ENCODE peak calls at places on chromosomes 16 and 17, in ten cellular contexts. V is kidney epithelial cell; I is thoracic aorta; B is effector memory CD4-positive, alpha-beta T cell; Y is A549; K is mesenchymal stem cell; X is esophagus squamous epithelium; D is fibroblast of pulmonary artery; Q is tibial nerve; R is upper lobe of right lung. Z is an unnamed sample.

GRCh38 chr17:57488856-57489255 is 232.5 kb downstream of the MSI2 start:
- DNase-seq in Q (no peak), K (no peak), I (no peak), X (no peak), R (no peak), D (no peak), V (no peak), Y (no peak), B (no peak), Z (no peak)

GRCh38 chr16:67283039-67283825 is 3.9 kb downstream of the PLEKHG4 start:
- DNase-seq in K (peak; percentile 48), V (no peak), R (no peak), Q (no peak), Y (no peak), I (no peak), D (peak; percentile 56), X (no peak), B (no peak), Z (no peak)

GRCh38 chr17:41909088-41909487 is 9.7 kb downstream of the ACLY start:
- DNase-seq in Q (no peak), D (no peak), R (no peak), X (no peak), Y (no peak), I (no peak), V (no peak), K (no peak), B (no peak), Z (no peak)

GRCh38 chr17:17952691-17953090 is 19.5 kb downstream of the TOM1L2 start:
- DNase-seq in Y (no peak), I (no peak), X (no peak), R (no peak), V (no peak), Q (no peak), B (no peak), D (no peak), K (no peak), Z (no peak)

GRCh38 chr16:77564791-77565390 is 130.1 kb upstream of the ADAMTS18 start:
- DNase-seq in B (no peak), V (no peak), X (no peak), I (no peak), K (peak; percentile 38), D (peak; percentile 49), R (no peak), Y (no peak), Q (no peak), Z (no peak)

GRCh38 chr17:46820592-46821450 is 2.3 kb upstream of the WNT3 start:
- DNase-seq in R (no peak), X (no peak), Y (no peak), D (no peak), V (no peak), B (no peak), I (no peak), K (no peak), Q (no peak), Z (no peak)

GRCh38 chr17:29615492-29616299 is 7.0 kb downstream of the CORO6 start:
- DNase-seq in D (peak; percentile 82), B (peak; percentile 85), K (peak; percentile 85), X (no peak), I (peak; percentile 43), Q (peak; percentile 87), R (peak; percentile 92), V (no peak), Y (peak; percentile 74), Z (peak; percentile 39)

GRCh38 chr17:14813649-14814048 is 451.5 kb downstream of the PMP22 start:
- DNase-seq in X (no peak), Y (no peak), B (no peak), Q (no peak), I (no peak), D (peak; percentile 18), V (no peak), K (no peak), R (peak; percentile 73), Z (peak; percentile 46)

GRCh38 chr16:47927330-47927729 is 228.5 kb downstream of the ABCC12 start:
- DNase-seq in V (no peak), I (no peak), Y (no peak), D (peak; percentile 1), X (no peak), K (peak; percentile 21), R (no peak), B (no peak), Q (no peak), Z (no peak)

GRCh38 chr17:81509048-81509686 is 3.4 kb downstream of the ACTG1 start:
- DNase-seq in B (no peak), Y (no peak), D (peak; percentile 47), I (no peak), V (no peak), R (no peak), Q (no peak), K (no peak), X (no peak), Z (no peak)

GRCh38 chr16:85386467-85387170 is 226.5 kb upstream of the GSE1 start:
- DNase-seq in I (no peak), B (no peak), V (no peak), Q (peak; percentile 6), D (no peak), X (no peak), R (no peak), K (no peak), Y (no peak), Z (peak; percentile 48)

GRCh38 chr17:72538443-72538842 is 417.6 kb downstream of the SOX9 start:
- DNase-seq in X (no peak), Q (no peak), I (no peak), V (no peak), R (no peak), D (no peak), B (no peak), Y (no peak), K (no peak), Z (no peak)

GRCh38 chr16:57604177-57604576 is 24.3 kb upstream of the ADGRG1 start:
- DNase-seq in X (no peak), D (no peak), Y (no peak), R (no peak), B (no peak), K (no peak), I (no peak), Q (no peak), V (no peak), Z (no peak)
- H3K4me3 ChIP-seq in X (no peak overlapping the region), D (no peak overlapping the region), Y (no peak overlapping the region), R (no peak overlapping the region), B (no peak overlapping the region), K (no peak overlapping the region), I (no peak overlapping the region), Q (no peak overlapping the region), V (no peak overlapping the region), Z (no peak overlapping the region)

GRCh38 chr17:75087558-75088453 is at the start of gene SLC16A5:
- DNase-seq in K (peak; percentile 93), B (peak; percentile 25), D (peak; percentile 84), X (peak; percentile 27), Y (peak; percentile 99), V (no peak), Q (peak; percentile 62), I (no peak), R (peak; percentile 98), Z (no peak)

GRCh38 chr17:75088902-75089417 is 1.2 kb downstream of the SLC16A5 start:
- DNase-seq in X (no peak), Y (peak; percentile 77), R (no peak), D (no peak), V (no peak), K (peak; percentile 68), B (no peak), Q (no peak), I (no peak), Z (no peak)

GRCh38 chr17:75087182-75087557 is 584 bp upstream of the SLC16A5 start:
- DNase-seq in D (no peak), X (no peak), B (no peak), V (no peak), K (no peak), Y (no peak), Q (no peak), I (no peak), R (no peak), Z (no peak)

GRCh38 chr17:75086496-75087181 is 1.1 kb upstream of the SLC16A5 start:
- DNase-seq in Q (no peak), K (no peak), D (no peak), B (no peak), V (no peak), I (no peak), R (no peak), Y (no peak), X (no peak), Z (no peak)

GRCh38 chr17:75088465-75088895 is 726 bp downstream of the SLC16A5 start:
- DNase-seq in Y (no peak), I (no peak), R (no peak), B (no peak), K (no peak), V (no peak), Q (no peak), D (no peak), X (no peak), Z (no peak)
- H3K4me3 ChIP-seq in Y (peak overlapping the region; percentile 67), I (peak overlapping the region; percentile 75), R (peak overlapping the region; percentile 69), B (peak overlapping the region; percentile 70), K (peak overlapping the region; percentile 66), V (peak overlapping the region; percentile 67), Q (peak overlapping the region; percentile 66), D (peak overlapping the region; percentile 58), X (peak overlapping the region; percentile 65), Z (no peak overlapping the region)

DNA sequence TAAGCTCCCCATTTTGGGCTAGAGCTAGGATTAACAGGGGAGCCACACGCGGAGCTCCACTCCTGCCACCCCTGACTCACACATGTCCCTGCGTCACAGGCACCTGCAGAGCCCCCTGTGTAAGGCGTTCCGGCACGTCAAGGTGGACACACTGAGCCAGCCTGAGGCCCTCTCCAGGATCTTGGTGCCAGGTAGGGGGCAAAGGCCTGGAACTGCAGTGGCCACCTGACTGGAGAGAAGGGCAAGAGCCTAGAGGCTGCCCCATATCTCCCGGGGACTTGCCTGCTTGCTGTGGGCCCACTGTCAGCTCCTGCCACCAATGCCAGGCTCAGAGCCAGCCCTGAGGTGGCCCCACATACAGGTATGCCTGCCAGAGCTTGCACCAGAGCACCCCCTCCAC is 33.7 kb downstream of the NECAB2 start:
- DNase-seq in D (no peak), B (no peak), X (no peak), I (no peak), V (no peak), R (no peak), K (no peak), Q (no peak), Y (no peak), Z (no peak)
- H3K4me3 ChIP-seq in D (no peak overlapping the region), B (no peak overlapping the region), X (no peak overlapping the region), I (no peak overlapping the region), V (no peak overlapping the region), R (no peak overlapping the region), K (no peak overlapping the region), Q (no peak overlapping the region), Y (no peak overlapping the region), Z (no peak overlapping the region)

DNA sequence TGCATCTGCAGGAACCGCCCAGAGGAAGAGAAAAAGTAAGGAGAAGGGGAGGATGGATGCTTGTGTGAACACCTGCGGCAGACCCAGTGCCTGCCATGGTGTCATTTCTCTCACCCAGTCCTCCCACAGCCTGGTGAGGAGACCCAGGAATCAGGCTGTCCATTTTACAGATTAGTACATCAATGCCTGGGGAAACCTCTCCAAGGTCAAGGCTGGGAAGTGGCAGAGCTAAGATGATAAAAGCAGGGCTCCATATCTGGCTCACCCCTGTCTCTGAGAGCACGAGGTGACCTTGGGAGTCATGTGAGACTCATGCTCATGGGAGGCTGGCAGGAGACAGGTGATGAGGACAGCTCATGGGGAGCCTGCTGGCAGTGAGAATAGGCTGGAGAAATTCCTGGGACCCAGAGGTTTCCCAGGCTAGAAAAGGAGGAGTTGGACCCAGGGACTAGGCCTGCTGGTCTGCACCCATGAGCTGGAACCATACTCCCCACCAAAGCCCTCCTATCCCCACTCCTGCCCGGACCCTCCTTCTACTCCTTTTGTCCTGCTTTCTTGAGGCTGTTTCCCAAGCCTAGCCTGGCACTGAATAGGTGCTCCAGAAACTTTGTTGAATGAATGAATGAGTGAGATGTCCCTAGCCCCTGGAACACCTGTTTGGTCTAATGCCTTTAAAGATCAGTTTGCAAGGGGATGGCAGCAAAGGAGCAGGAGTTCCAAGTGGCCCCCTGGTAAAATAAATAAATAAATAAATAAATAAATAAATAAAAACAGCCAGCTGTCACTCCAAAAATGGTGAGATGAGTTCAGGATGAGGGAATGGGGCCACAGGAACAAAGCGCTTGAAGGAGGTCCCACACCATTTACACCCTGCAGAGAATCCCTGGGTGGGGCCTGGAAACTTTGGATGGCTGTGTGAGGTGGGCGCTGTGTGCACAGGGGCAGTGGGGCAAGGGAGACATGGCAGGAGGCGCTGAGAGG is 1.6 kb downstream of the ZNF629 start:
- DNase-seq in X (no peak), K (no peak), V (no peak), D (no peak), Q (no peak), I (no peak), Y (no peak), R (no peak), B (no peak), Z (no peak)
- H3K4me3 ChIP-seq in X (peak overlapping the region; percentile 93), K (peak overlapping the region; percentile 67), V (peak overlapping the region; percentile 99), D (peak overlapping the region; percentile 94), Q (peak overlapping the region; percentile 85), I (peak overlapping the region; percentile 100), Y (peak overlapping the region; percentile 98), R (peak overlapping the region; percentile 92), B (no peak overlapping the region), Z (no peak overlapping the region)